ENCODE peak calls at places on chromosomes 16 and 17, in four cellular contexts. One of them, this sample, is unnamed.

GRCh38 chr17:1762906-1763829 is 1.3 kb downstream of the SERPINF1 start:
- DNase-seq in CD4-positive, CD25-positive, alpha-beta regulatory T cell: no peak
- DNase-seq in uterus: peak; percentile 77
- DNase-seq in A549: no peak
- DNase-seq in this sample: no peak

GRCh38 chr16:13298676-13299075 is 397.3 kb downstream of the SHISA9 start:
- DNase-seq in CD4-positive, CD25-positive, alpha-beta regulatory T cell: no peak
- DNase-seq in uterus: no peak
- DNase-seq in A549: no peak
- DNase-seq in this sample: no peak

GRCh38 chr17:41521574-41522261 is 3.0 kb upstream of the KRT15 start:
- DNase-seq in uterus: no peak
- DNase-seq in A549: peak; percentile 76
- DNase-seq in CD4-positive, CD25-positive, alpha-beta regulatory T cell: no peak
- DNase-seq in this sample: no peak

GRCh38 chr16:88308441-88309173 is 74.2 kb upstream of the ZNF469 start:
- DNase-seq in CD4-positive, CD25-positive, alpha-beta regulatory T cell: no peak
- DNase-seq in A549: no peak
- DNase-seq in uterus: no peak
- DNase-seq in this sample: no peak

GRCh38 chr17:5472511-5472910 is 3.7 kb upstream of the DHX33 start:
- DNase-seq in uterus: no peak
- DNase-seq in A549: no peak
- DNase-seq in CD4-positive, CD25-positive, alpha-beta regulatory T cell: no peak
- DNase-seq in this sample: no peak

GRCh38 chr16:79349803-79350202 is 250.7 kb downstream of the MAF start:
- DNase-seq in A549: no peak
- DNase-seq in CD4-positive, CD25-positive, alpha-beta regulatory T cell: no peak
- DNase-seq in uterus: no peak
- DNase-seq in this sample: no peak

GRCh38 chr16:50547944-50548658 is at the start of gene NKD1:
- DNase-seq in CD4-positive, CD25-positive, alpha-beta regulatory T cell: peak; percentile 64
- DNase-seq in A549: peak; percentile 37
- DNase-seq in uterus: peak; percentile 77
- DNase-seq in this sample: peak; percentile 58

GRCh38 chr16:2786061-2786825 is 1.1 kb downstream of the PRSS33 start:
- DNase-seq in CD4-positive, CD25-positive, alpha-beta regulatory T cell: no peak
- DNase-seq in uterus: no peak
- DNase-seq in A549: no peak
- DNase-seq in this sample: no peak

GRCh38 chr16:85415196-85415988 is 197.7 kb upstream of the GSE1 start:
- DNase-seq in uterus: peak; percentile 13
- DNase-seq in CD4-positive, CD25-positive, alpha-beta regulatory T cell: no peak
- DNase-seq in A549: no peak
- DNase-seq in this sample: no peak

GRCh38 chr17:40374965-40375498 is 10.5 kb upstream of the GJD3 start:
- DNase-seq in A549: no peak
- DNase-seq in uterus: no peak
- DNase-seq in CD4-positive, CD25-positive, alpha-beta regulatory T cell: no peak
- DNase-seq in this sample: no peak

GRCh38 chr17:67386965-67387551 is 10.0 kb downstream of the PITPNC1 start:
- DNase-seq in CD4-positive, CD25-positive, alpha-beta regulatory T cell: peak; percentile 39
- DNase-seq in A549: peak; percentile 82
- DNase-seq in uterus: no peak
- DNase-seq in this sample: no peak

GRCh38 chr17:66272699-66273390 is 29.6 kb upstream of the PRKCA start:
- DNase-seq in CD4-positive, CD25-positive, alpha-beta regulatory T cell: no peak
- DNase-seq in uterus: no peak
- DNase-seq in A549: peak; percentile 77
- DNase-seq in this sample: no peak

GRCh38 chr16:82650804-82651203 is 24.0 kb downstream of the CDH13 start:
- DNase-seq in CD4-positive, CD25-positive, alpha-beta regulatory T cell: no peak
- DNase-seq in A549: no peak
- DNase-seq in uterus: no peak
- DNase-seq in this sample: no peak

GRCh38 chr17:30427611-30428010 is 48.9 kb downstream of the CPD start:
- DNase-seq in uterus: no peak
- DNase-seq in A549: no peak
- DNase-seq in CD4-positive, CD25-positive, alpha-beta regulatory T cell: no peak
- DNase-seq in this sample: no peak

GRCh38 chr17:30433514-30433913 is 43.7 kb upstream of the GOSR1 start:
- DNase-seq in CD4-positive, CD25-positive, alpha-beta regulatory T cell: no peak
- DNase-seq in uterus: no peak
- DNase-seq in A549: peak; percentile 20
- DNase-seq in this sample: no peak

GRCh38 chr17:30426292-30426691 is 47.6 kb downstream of the CPD start:
- DNase-seq in CD4-positive, CD25-positive, alpha-beta regulatory T cell: no peak
- DNase-seq in A549: no peak
- DNase-seq in uterus: no peak
- DNase-seq in this sample: no peak

GRCh38 chr17:30429155-30429554 is 48.1 kb upstream of the GOSR1 start:
- DNase-seq in CD4-positive, CD25-positive, alpha-beta regulatory T cell: no peak
- DNase-seq in uterus: no peak
- DNase-seq in A549: no peak
- DNase-seq in this sample: no peak
- H3K27ac ChIP-seq in CD4-positive, CD25-positive, alpha-beta regulatory T cell: no peak overlapping the region
- H3K27ac ChIP-seq in uterus: peak overlapping the region; percentile 85
- H3K27ac ChIP-seq in A549: no peak overlapping the region
- H3K27ac ChIP-seq in this sample: no peak overlapping the region

DNA sequence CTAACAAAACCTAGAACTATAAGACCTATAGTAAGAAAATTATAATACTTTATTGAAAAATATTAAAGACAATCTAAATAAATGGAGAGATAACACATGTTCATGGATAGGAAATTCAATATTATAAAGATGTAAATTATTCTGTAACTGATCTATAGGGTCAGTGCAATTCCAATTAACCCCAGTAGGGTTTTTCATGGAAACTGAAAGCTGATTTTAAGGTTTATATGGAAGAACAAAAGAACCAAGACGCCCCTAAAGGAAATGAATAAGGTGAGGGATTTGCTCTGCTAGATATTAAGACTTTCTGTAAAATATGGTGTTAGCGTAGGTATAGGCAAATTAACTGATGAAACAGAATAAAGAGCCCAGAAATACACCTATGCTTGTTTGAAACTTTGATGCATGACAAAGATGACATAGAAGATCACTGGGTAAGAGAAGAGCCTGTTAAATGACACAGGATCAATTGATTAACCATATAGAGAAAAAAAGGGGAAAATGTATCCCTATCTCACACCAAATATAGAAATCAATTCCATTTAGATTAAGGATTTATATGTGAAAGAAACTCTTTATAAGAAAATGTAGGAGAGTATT is 3.0 kb downstream of the ICAM2 start:
- DNase-seq in CD4-positive, CD25-positive, alpha-beta regulatory T cell: no peak
- DNase-seq in A549: no peak
- DNase-seq in uterus: no peak
- DNase-seq in this sample: no peak
- H3K27ac ChIP-seq in CD4-positive, CD25-positive, alpha-beta regulatory T cell: peak overlapping the region; percentile 99
- H3K27ac ChIP-seq in A549: no peak overlapping the region
- H3K27ac ChIP-seq in uterus: peak overlapping the region; percentile 63
- H3K27ac ChIP-seq in this sample: no peak overlapping the region

GRCh38 chr17:63837962-63838585 is 4.4 kb downstream of the SMARCD2 start:
- DNase-seq in A549: no peak
- DNase-seq in CD4-positive, CD25-positive, alpha-beta regulatory T cell: no peak
- DNase-seq in uterus: no peak
- DNase-seq in this sample: no peak
- H3K27ac ChIP-seq in A549: peak overlapping the region; percentile 5
- H3K27ac ChIP-seq in CD4-positive, CD25-positive, alpha-beta regulatory T cell: peak overlapping the region; percentile 67
- H3K27ac ChIP-seq in uterus: peak overlapping the region; percentile 86
- H3K27ac ChIP-seq in this sample: peak overlapping the region; percentile 97

DNA sequence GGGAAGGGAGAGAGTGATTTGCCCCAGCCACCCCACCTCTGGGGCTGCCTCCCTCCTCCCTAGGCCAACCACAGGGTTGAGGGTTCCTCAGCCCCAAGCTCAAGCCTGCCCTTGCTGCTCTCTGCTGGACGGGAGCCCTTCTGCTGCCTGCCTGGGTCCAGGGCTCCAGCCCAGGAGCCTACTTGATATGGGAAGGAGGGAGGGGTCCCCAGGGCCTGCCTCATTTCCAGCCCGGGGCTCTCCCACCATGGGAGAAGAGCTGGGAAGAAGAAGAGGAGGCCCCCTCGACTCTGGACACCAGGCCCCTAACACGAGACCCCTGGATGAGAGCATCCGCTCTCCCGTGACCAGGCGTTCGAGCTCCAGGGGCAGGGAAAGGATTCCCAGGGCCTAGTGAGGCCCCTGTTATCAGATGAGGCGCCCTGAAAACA is 726 bp downstream of the SLC16A5 start:
- DNase-seq in A549: no peak
- DNase-seq in CD4-positive, CD25-positive, alpha-beta regulatory T cell: no peak
- DNase-seq in uterus: no peak
- DNase-seq in this sample: no peak
- H3K27ac ChIP-seq in A549: peak overlapping the region; percentile 96
- H3K27ac ChIP-seq in CD4-positive, CD25-positive, alpha-beta regulatory T cell: no peak overlapping the region
- H3K27ac ChIP-seq in uterus: peak overlapping the region; percentile 79
- H3K27ac ChIP-seq in this sample: no peak overlapping the region

GRCh38 chr17:20154601-20155000 is 145.4 kb downstream of the SPECC1 start:
- DNase-seq in uterus: no peak
- DNase-seq in CD4-positive, CD25-positive, alpha-beta regulatory T cell: no peak
- DNase-seq in A549: no peak
- DNase-seq in this sample: no peak

GRCh38 chr17:20153231-20153630 is 144.1 kb downstream of the SPECC1 start:
- DNase-seq in A549: no peak
- DNase-seq in CD4-positive, CD25-positive, alpha-beta regulatory T cell: no peak
- DNase-seq in uterus: no peak
- DNase-seq in this sample: no peak

GRCh38 chr17:20157078-20157360 is 147.9 kb downstream of the SPECC1 start:
- DNase-seq in CD4-positive, CD25-positive, alpha-beta regulatory T cell: no peak
- DNase-seq in uterus: no peak
- DNase-seq in A549: no peak
- DNase-seq in this sample: no peak

GRCh38 chr17:20156196-20157077 is 147.3 kb downstream of the SPECC1 start:
- DNase-seq in A549: peak; percentile 62
- DNase-seq in uterus: peak; percentile 18
- DNase-seq in CD4-positive, CD25-positive, alpha-beta regulatory T cell: no peak
- DNase-seq in this sample: no peak

GRCh38 chr17:20155258-20156195 is 146.4 kb downstream of the SPECC1 start:
- DNase-seq in CD4-positive, CD25-positive, alpha-beta regulatory T cell: peak; percentile 92
- DNase-seq in A549: peak; percentile 97
- DNase-seq in uterus: peak; percentile 94
- DNase-seq in this sample: peak; percentile 95
- H3K27ac ChIP-seq in CD4-positive, CD25-positive, alpha-beta regulatory T cell: peak overlapping the region; percentile 69
- H3K27ac ChIP-seq in A549: peak overlapping the region; percentile 91
- H3K27ac ChIP-seq in uterus: peak overlapping the region; percentile 56
- H3K27ac ChIP-seq in this sample: peak overlapping the region; percentile 27

DNA sequence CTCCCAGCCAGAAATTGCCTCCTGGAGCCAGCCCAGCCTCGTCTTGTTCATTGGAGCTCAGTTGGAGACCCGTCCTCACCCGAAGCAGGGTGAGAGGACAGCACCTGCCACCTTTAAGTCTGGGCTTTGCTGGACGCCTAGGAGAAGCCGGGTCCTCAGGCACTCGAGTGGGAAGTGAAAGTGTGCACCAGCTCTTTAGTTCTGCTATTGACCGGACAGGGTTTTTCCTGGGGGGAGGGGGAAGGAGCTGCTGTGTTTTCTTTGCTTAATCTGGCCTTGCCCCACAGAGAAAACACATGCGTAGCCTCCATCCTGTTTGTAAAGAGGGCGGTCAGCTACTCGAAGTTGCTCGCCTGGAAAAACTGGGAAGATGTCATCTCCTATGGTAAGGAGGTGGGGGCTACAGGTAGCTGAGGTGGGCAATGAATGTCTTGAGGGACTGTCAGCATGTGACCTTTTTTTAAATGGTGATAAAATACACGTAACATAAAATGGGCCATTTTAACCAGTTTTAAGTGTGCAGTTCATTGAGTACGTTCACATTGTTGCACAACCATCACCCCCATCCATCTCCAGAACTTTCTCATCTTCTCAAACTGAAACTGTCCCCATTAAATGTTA is 34.4 kb downstream of the CMIP start:
- DNase-seq in CD4-positive, CD25-positive, alpha-beta regulatory T cell: no peak
- DNase-seq in A549: no peak
- DNase-seq in uterus: no peak
- DNase-seq in this sample: no peak
- H3K27ac ChIP-seq in CD4-positive, CD25-positive, alpha-beta regulatory T cell: no peak overlapping the region
- H3K27ac ChIP-seq in A549: peak overlapping the region; percentile 81
- H3K27ac ChIP-seq in uterus: peak overlapping the region; percentile 17
- H3K27ac ChIP-seq in this sample: peak overlapping the region; percentile 62

DNA sequence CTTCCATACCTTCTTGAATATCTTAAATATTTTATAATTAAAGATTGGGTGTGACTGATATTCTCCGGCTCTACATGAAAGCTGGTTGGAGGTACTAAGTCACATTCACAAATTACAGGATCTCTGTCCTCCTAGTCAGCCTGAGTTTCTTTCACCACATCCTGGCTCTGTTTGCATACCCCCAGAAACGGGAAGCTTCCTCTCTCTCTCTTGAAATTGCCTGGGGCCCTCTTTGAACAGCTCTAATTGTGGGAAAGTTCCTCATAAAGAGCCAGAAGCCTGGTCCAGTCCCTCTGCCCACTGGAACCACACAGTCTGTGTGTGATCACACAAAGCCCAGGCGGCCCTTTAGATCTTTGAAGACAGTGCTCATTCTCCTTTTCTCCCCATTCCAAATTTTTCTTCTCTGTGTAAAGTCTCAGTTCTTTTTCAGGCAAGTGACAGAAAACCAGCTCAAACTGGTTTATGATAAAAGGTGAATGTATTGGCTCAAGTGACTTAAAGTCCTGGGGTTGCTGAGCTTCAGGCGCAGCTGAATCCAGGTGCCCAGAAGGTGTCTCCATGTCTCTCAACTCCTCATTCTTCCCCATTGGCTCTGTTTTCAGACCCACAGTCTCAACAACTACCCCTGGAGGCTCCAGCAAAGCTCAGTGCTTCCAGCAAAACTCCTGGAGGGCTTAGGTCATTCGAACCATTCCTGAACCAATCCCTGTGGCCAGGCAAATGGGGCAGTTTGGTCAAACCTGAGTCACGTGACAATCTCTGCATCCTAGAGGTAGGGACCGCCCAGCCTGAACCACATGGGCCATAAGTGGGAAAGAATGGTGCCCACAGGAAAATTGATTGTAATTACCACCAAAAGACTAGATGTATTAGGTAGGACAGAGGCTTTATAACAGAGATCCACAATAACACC is 8.5 kb upstream of the RAI1 start:
- DNase-seq in uterus: no peak
- DNase-seq in CD4-positive, CD25-positive, alpha-beta regulatory T cell: no peak
- DNase-seq in A549: no peak
- DNase-seq in this sample: no peak
- H3K27ac ChIP-seq in uterus: peak overlapping the region; percentile 52
- H3K27ac ChIP-seq in CD4-positive, CD25-positive, alpha-beta regulatory T cell: no peak overlapping the region
- H3K27ac ChIP-seq in A549: no peak overlapping the region
- H3K27ac ChIP-seq in this sample: no peak overlapping the region

GRCh38 chr17:47808036-47808829 is 13.4 kb downstream of the OSBPL7 start:
- DNase-seq in A549: no peak
- DNase-seq in CD4-positive, CD25-positive, alpha-beta regulatory T cell: no peak
- DNase-seq in uterus: no peak
- DNase-seq in this sample: no peak
- H3K27ac ChIP-seq in A549: no peak overlapping the region
- H3K27ac ChIP-seq in CD4-positive, CD25-positive, alpha-beta regulatory T cell: no peak overlapping the region
- H3K27ac ChIP-seq in uterus: no peak overlapping the region
- H3K27ac ChIP-seq in this sample: no peak overlapping the region

This sample was measured in caudate nucleus.